ENCODE peak calls at places on chromosomes 1 and 21, in ten cellular contexts. One of them, this sample, is unnamed. For H3K4me1 and H3K27me3, the result is how much of the 10 kb centered on the place peaks cover.

GRCh38 chr21:33490991-33491372 is 534 bp downstream of the DNAJC28 start:
- DNase-seq in heart left ventricle: no peak
- DNase-seq in body of pancreas: no peak
- DNase-seq in ovary: no peak
- DNase-seq in transverse colon: no peak
- DNase-seq in stomach: no peak
- DNase-seq in endothelial cell of umbilical vein: peak
- DNase-seq in uterus: no peak
- DNase-seq in sigmoid colon: no peak
- DNase-seq in esophagus squamous epithelium: no peak
- DNase-seq in this sample: no peak

GRCh38 chr1:230282157-230282556 is 144.0 kb downstream of the PGBD5 start:
- DNase-seq in stomach: peak
- DNase-seq in body of pancreas: peak
- DNase-seq in esophagus squamous epithelium: no peak
- DNase-seq in transverse colon: peak
- DNase-seq in sigmoid colon: peak
- DNase-seq in uterus: peak
- DNase-seq in endothelial cell of umbilical vein: peak
- DNase-seq in heart left ventricle: peak
- DNase-seq in ovary: no peak
- DNase-seq in this sample: peak

GRCh38 chr1:90550616-90551406 is 166.3 kb downstream of the BARHL2 start:
- DNase-seq in stomach: no peak
- DNase-seq in transverse colon: no peak
- DNase-seq in body of pancreas: no peak
- DNase-seq in endothelial cell of umbilical vein: no peak
- DNase-seq in uterus: no peak
- DNase-seq in esophagus squamous epithelium: no peak
- DNase-seq in sigmoid colon: no peak
- DNase-seq in heart left ventricle: no peak
- DNase-seq in ovary: no peak
- DNase-seq in this sample: no peak

GRCh38 chr21:31235671-31236450 is 108.2 kb downstream of the TIAM1 start:
- DNase-seq in stomach: no peak
- DNase-seq in esophagus squamous epithelium: no peak
- DNase-seq in heart left ventricle: no peak
- DNase-seq in ovary: no peak
- DNase-seq in endothelial cell of umbilical vein: no peak
- DNase-seq in sigmoid colon: no peak
- DNase-seq in body of pancreas: no peak
- DNase-seq in uterus: no peak
- DNase-seq in transverse colon: no peak
- DNase-seq in this sample: no peak

GRCh38 chr21:45459171-45460010 is 54.4 kb downstream of the COL18A1 start:
- DNase-seq in uterus: no peak
- DNase-seq in esophagus squamous epithelium: no peak
- DNase-seq in endothelial cell of umbilical vein: no peak
- DNase-seq in stomach: no peak
- DNase-seq in heart left ventricle: no peak
- DNase-seq in ovary: peak
- DNase-seq in body of pancreas: no peak
- DNase-seq in sigmoid colon: peak
- DNase-seq in transverse colon: no peak
- DNase-seq in this sample: no peak

GRCh38 chr1:53219711-53220110 is 723 bp downstream of the CZIB start:
- DNase-seq in esophagus squamous epithelium: no peak
- DNase-seq in stomach: no peak
- DNase-seq in endothelial cell of umbilical vein: peak
- DNase-seq in ovary: no peak
- DNase-seq in body of pancreas: no peak
- DNase-seq in transverse colon: no peak
- DNase-seq in uterus: no peak
- DNase-seq in sigmoid colon: no peak
- DNase-seq in heart left ventricle: no peak
- DNase-seq in this sample: no peak

GRCh38 chr1:33966346-33967141 is 102.7 kb downstream of the HMGB4 start:
- DNase-seq in ovary: no peak
- DNase-seq in endothelial cell of umbilical vein: no peak
- DNase-seq in esophagus squamous epithelium: no peak
- DNase-seq in heart left ventricle: no peak
- DNase-seq in transverse colon: no peak
- DNase-seq in sigmoid colon: no peak
- DNase-seq in body of pancreas: peak
- DNase-seq in stomach: no peak
- DNase-seq in uterus: no peak
- DNase-seq in this sample: no peak

GRCh38 chr1:212161231-212161781 is 123.9 kb upstream of the PPP2R5A start:
- DNase-seq in heart left ventricle: no peak
- DNase-seq in body of pancreas: no peak
- DNase-seq in uterus: no peak
- DNase-seq in transverse colon: no peak
- DNase-seq in stomach: no peak
- DNase-seq in sigmoid colon: no peak
- DNase-seq in ovary: no peak
- DNase-seq in endothelial cell of umbilical vein: peak
- DNase-seq in esophagus squamous epithelium: no peak
- DNase-seq in this sample: no peak

GRCh38 chr1:201403359-201403758 is 4.2 kb upstream of the LAD1 start:
- DNase-seq in transverse colon: no peak
- DNase-seq in sigmoid colon: no peak
- DNase-seq in esophagus squamous epithelium: no peak
- DNase-seq in ovary: no peak
- DNase-seq in heart left ventricle: no peak
- DNase-seq in uterus: no peak
- DNase-seq in endothelial cell of umbilical vein: no peak
- DNase-seq in body of pancreas: no peak
- DNase-seq in stomach: no peak
- DNase-seq in this sample: no peak

GRCh38 chr1:201405484-201405831 is 6.3 kb upstream of the LAD1 start:
- DNase-seq in transverse colon: peak
- DNase-seq in sigmoid colon: no peak
- DNase-seq in esophagus squamous epithelium: no peak
- DNase-seq in stomach: peak
- DNase-seq in body of pancreas: peak
- DNase-seq in heart left ventricle: no peak
- DNase-seq in endothelial cell of umbilical vein: no peak
- DNase-seq in ovary: no peak
- DNase-seq in uterus: no peak
- DNase-seq in this sample: peak

GRCh38 chr1:201401700-201402099 is 2.6 kb upstream of the LAD1 start:
- DNase-seq in sigmoid colon: no peak
- DNase-seq in heart left ventricle: no peak
- DNase-seq in ovary: no peak
- DNase-seq in body of pancreas: no peak
- DNase-seq in esophagus squamous epithelium: no peak
- DNase-seq in endothelial cell of umbilical vein: no peak
- DNase-seq in transverse colon: no peak
- DNase-seq in uterus: no peak
- DNase-seq in stomach: no peak
- DNase-seq in this sample: no peak

GRCh38 chr1:201404722-201405483 is 5.8 kb upstream of the LAD1 start:
- DNase-seq in ovary: no peak
- DNase-seq in transverse colon: peak
- DNase-seq in body of pancreas: peak
- DNase-seq in esophagus squamous epithelium: no peak
- DNase-seq in heart left ventricle: no peak
- DNase-seq in endothelial cell of umbilical vein: no peak
- DNase-seq in stomach: no peak
- DNase-seq in uterus: no peak
- DNase-seq in sigmoid colon: no peak
- DNase-seq in this sample: no peak

DNA sequence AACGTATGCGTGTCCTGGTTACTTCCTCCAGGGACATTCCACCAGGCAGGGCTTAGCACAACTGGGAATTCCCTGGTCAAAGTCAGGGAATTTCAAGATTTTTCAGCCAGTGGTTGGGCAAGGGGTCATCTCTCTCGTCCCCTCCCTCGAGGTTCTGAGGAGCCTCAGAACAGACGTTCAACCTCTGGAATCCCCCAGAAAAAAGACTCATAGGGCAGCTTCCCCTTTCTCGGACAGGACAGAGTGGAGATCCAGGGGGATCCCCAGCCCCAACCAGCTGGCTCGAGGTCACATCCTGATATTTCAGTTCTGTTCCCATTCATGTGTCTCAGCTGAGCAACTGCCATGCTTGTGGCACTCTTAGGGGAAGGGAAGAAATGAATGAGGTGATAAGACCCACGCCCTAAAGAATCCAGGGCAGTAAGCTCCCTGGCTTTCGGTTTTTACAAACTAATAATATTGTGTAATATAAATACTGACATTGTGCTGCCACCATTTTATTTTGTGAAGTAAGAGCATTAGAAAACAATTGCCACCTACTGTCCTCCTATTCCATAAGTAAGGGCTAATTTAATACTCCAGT is 5.0 kb upstream of the LAD1 start:
- DNase-seq in body of pancreas: no peak
- DNase-seq in transverse colon: no peak
- DNase-seq in endothelial cell of umbilical vein: no peak
- DNase-seq in sigmoid colon: no peak
- DNase-seq in uterus: no peak
- DNase-seq in esophagus squamous epithelium: no peak
- DNase-seq in heart left ventricle: no peak
- DNase-seq in ovary: no peak
- DNase-seq in stomach: no peak
- DNase-seq in this sample: no peak
- H3K4me1 ChIP-seq in body of pancreas: half or more
- H3K4me1 ChIP-seq in transverse colon: under half
- H3K4me1 ChIP-seq in endothelial cell of umbilical vein: under half
- H3K4me1 ChIP-seq in sigmoid colon: under half
- H3K4me1 ChIP-seq in uterus: under half
- H3K4me1 ChIP-seq in esophagus squamous epithelium: half or more
- H3K4me1 ChIP-seq in heart left ventricle: under half
- H3K4me1 ChIP-seq in ovary: under half
- H3K4me1 ChIP-seq in stomach: under half
- H3K4me1 ChIP-seq in this sample: under half

DNA sequence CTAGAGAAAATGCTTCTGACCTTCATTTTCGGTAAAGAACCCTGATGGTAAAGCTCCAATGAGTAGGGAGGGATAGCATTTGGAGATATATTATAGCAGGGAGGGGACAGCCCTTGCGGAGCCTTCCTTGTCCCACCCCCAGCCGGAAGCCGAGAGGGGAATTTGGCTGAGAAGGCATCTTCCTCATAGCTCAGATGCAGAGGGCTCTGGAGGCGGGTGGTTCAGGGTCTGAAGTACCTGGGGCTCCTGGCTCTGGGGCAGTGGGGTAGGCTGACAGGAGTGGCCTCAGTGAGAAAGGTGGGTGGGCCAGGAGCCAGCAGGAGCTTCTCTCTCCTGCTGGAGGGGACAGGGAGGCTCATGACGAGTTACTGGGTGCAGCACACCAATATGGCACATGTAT is 88.0 kb upstream of the IFFO2 start:
- DNase-seq in endothelial cell of umbilical vein: no peak
- DNase-seq in ovary: no peak
- DNase-seq in heart left ventricle: no peak
- DNase-seq in esophagus squamous epithelium: no peak
- DNase-seq in stomach: no peak
- DNase-seq in body of pancreas: no peak
- DNase-seq in sigmoid colon: peak
- DNase-seq in uterus: no peak
- DNase-seq in transverse colon: no peak
- DNase-seq in this sample: no peak
- H3K27me3 ChIP-seq in endothelial cell of umbilical vein: under half
- H3K27me3 ChIP-seq in ovary: under half
- H3K27me3 ChIP-seq in heart left ventricle: under half
- H3K27me3 ChIP-seq in esophagus squamous epithelium: under half
- H3K27me3 ChIP-seq in stomach: under half
- H3K27me3 ChIP-seq in body of pancreas: under half
- H3K27me3 ChIP-seq in sigmoid colon: under half
- H3K27me3 ChIP-seq in uterus: under half
- H3K27me3 ChIP-seq in transverse colon: under half
- H3K27me3 ChIP-seq in this sample: under half

DNA sequence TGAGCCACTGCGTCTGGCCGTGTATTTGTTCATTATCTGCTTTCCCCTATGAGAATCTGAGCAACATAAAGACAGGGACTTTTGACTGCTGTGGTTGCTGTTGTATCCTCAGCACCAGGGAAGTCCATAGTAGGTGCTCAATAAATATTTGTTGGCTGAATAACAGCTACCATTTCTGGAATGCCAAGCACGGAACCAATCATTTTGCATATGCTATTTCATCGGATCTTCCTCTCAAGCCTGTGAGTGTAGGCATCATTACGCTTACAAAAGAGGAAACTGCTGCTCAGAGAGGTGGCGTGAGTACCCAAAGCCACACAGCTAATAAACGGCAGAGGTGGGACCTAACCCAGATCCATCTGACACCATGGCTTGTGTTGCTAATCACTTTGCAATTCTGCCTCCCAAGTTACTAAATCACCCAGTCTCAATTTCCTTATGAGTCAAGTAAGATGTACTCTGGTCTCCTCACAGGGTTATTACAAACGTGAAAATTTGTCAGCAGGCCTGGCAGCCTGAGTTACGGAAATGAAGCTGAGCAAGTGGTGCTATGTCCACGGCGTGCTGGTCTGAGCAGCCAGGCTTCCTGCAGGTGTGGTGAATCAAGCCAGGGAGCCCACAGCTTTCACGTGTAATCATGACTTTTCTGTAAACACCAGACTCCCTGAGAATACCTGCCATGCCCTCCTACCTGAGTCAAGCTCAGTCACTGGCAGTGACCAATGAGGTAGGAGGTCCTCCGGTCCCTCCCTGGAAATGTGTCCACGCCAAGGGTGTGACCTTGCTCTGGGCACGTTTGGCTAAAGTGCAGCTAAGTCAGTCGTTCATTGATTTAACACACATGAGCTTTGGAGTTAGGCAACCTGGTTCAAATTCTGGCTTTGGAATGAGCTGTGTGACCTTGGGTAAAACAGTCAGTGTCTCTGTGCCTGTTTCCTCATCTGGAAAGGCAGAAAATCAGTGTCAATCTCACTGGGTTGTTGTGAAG is 4.8 kb upstream of the RHCE start:
- DNase-seq in body of pancreas: peak
- DNase-seq in sigmoid colon: no peak
- DNase-seq in transverse colon: peak
- DNase-seq in endothelial cell of umbilical vein: no peak
- DNase-seq in stomach: peak
- DNase-seq in ovary: no peak
- DNase-seq in heart left ventricle: no peak
- DNase-seq in esophagus squamous epithelium: no peak
- DNase-seq in uterus: no peak
- DNase-seq in this sample: no peak
- TF ChIP-seq POLR2A in body of pancreas: no peak
- TF ChIP-seq POLR2A in sigmoid colon: no peak
- TF ChIP-seq POLR2A in transverse colon: peak
- TF ChIP-seq POLR2A in endothelial cell of umbilical vein: no peak
- TF ChIP-seq POLR2A in stomach: no peak
- TF ChIP-seq POLR2A in ovary: no peak
- TF ChIP-seq POLR2A in heart left ventricle: no peak
- TF ChIP-seq POLR2A in esophagus squamous epithelium: no peak
- TF ChIP-seq POLR2A in uterus: no peak
- TF ChIP-seq POLR2A in this sample: no peak

GRCh38 chr1:170959385-170959784 is 24.1 kb downstream of the MROH9 start:
- DNase-seq in esophagus squamous epithelium: no peak
- DNase-seq in uterus: no peak
- DNase-seq in stomach: no peak
- DNase-seq in transverse colon: no peak
- DNase-seq in sigmoid colon: no peak
- DNase-seq in heart left ventricle: no peak
- DNase-seq in endothelial cell of umbilical vein: no peak
- DNase-seq in ovary: no peak
- DNase-seq in body of pancreas: no peak
- DNase-seq in this sample: no peak

GRCh38 chr1:170967042-170967910 is 31.9 kb downstream of the MROH9 start:
- DNase-seq in esophagus squamous epithelium: no peak
- DNase-seq in ovary: no peak
- DNase-seq in transverse colon: no peak
- DNase-seq in uterus: no peak
- DNase-seq in endothelial cell of umbilical vein: peak
- DNase-seq in sigmoid colon: no peak
- DNase-seq in heart left ventricle: no peak
- DNase-seq in body of pancreas: peak
- DNase-seq in stomach: no peak
- DNase-seq in this sample: no peak

GRCh38 chr1:170970256-170970655 is 34.9 kb downstream of the MROH9 start:
- DNase-seq in esophagus squamous epithelium: no peak
- DNase-seq in transverse colon: no peak
- DNase-seq in uterus: no peak
- DNase-seq in endothelial cell of umbilical vein: no peak
- DNase-seq in sigmoid colon: no peak
- DNase-seq in stomach: no peak
- DNase-seq in body of pancreas: no peak
- DNase-seq in heart left ventricle: no peak
- DNase-seq in ovary: no peak
- DNase-seq in this sample: no peak

GRCh38 chr1:170964506-170964905 is 29.2 kb downstream of the MROH9 start:
- DNase-seq in stomach: no peak
- DNase-seq in endothelial cell of umbilical vein: no peak
- DNase-seq in esophagus squamous epithelium: no peak
- DNase-seq in transverse colon: no peak
- DNase-seq in body of pancreas: no peak
- DNase-seq in ovary: no peak
- DNase-seq in uterus: no peak
- DNase-seq in sigmoid colon: no peak
- DNase-seq in heart left ventricle: no peak
- DNase-seq in this sample: no peak
- H3K4me1 ChIP-seq in stomach: under half
- H3K4me1 ChIP-seq in endothelial cell of umbilical vein: under half
- H3K4me1 ChIP-seq in esophagus squamous epithelium: under half
- H3K4me1 ChIP-seq in transverse colon: under half
- H3K4me1 ChIP-seq in body of pancreas: under half
- H3K4me1 ChIP-seq in ovary: under half
- H3K4me1 ChIP-seq in uterus: under half
- H3K4me1 ChIP-seq in sigmoid colon: under half
- H3K4me1 ChIP-seq in heart left ventricle: under half
- H3K4me1 ChIP-seq in this sample: under half

This sample was measured in Peyer's patch.